ENCODE peak calls at places on chromosomes 4 and X, in nine cellular contexts. Z, C, E, A, U, N, S, P and F are unnamed samples.

GRCh38 chr4:176425035-176425434 is 105.3 kb downstream of the SPCS3 start:
- DNase-seq in Z (no peak), A (peak; percentile 69), P (no peak), C (no peak), E (no peak), N (no peak), S (no peak), U (no peak), F (no peak)

GRCh38 chrX:113929004-113929403 is 654.9 kb upstream of the HTR2C start:
- DNase-seq in U (no peak), P (peak; percentile 39), Z (peak; percentile 69), A (peak; percentile 74), S (peak; percentile 1), N (no peak), C (peak; percentile 92), E (no peak), F (peak; percentile 15)

GRCh38 chr4:40337081-40337480 is 1.9 kb downstream of the CHRNA9 start:
- DNase-seq in U (no peak), N (no peak), A (no peak), E (no peak), Z (no peak), S (no peak), P (no peak), C (no peak), F (no peak)

GRCh38 chr4:94452476-94453300 is 946 bp downstream of the PDLIM5 start:
- DNase-seq in C (peak; percentile 91), E (peak; percentile 34), U (peak; percentile 81), P (peak; percentile 83), Z (peak; percentile 80), S (peak; percentile 40), A (peak; percentile 92), N (peak; percentile 12), F (no peak)

GRCh38 chrX:29941292-29941691 is 274.1 kb upstream of the MAGEB2 start:
- DNase-seq in P (no peak), U (no peak), S (no peak), C (peak; percentile 83), E (no peak), A (peak; percentile 60), Z (peak; percentile 16), N (no peak), F (no peak)

GRCh38 chrX:78104447-78105176 is 564 bp downstream of the PGK1 start:
- DNase-seq in E (peak; percentile 26), P (peak; percentile 59), S (peak; percentile 32), N (no peak), U (peak; percentile 28), A (peak; percentile 60), C (peak; percentile 38), Z (peak; percentile 45), F (peak; percentile 12)

GRCh38 chr4:67152976-67153375 is 392.3 kb downstream of the CENPC start:
- DNase-seq in N (no peak), C (no peak), P (no peak), E (no peak), Z (no peak), U (no peak), A (no peak), S (no peak), F (no peak)

GRCh38 chrX:63561425-63561824 is 210.3 kb upstream of the SPIN4 start:
- DNase-seq in Z (no peak), U (no peak), N (no peak), P (no peak), S (no peak), E (no peak), C (no peak), A (peak; percentile 2), F (no peak)

GRCh38 chr4:164748375-164748774 is 5.6 kb upstream of the SMIM31 start:
- DNase-seq in U (no peak), S (no peak), E (no peak), A (peak; percentile 42), N (no peak), C (no peak), P (no peak), Z (no peak), F (no peak)

GRCh38 chr4:144575181-144575580 is 70.8 kb upstream of the HHIP start:
- DNase-seq in S (no peak), A (peak; percentile 36), P (no peak), C (peak; percentile 48), N (no peak), Z (no peak), E (no peak), U (no peak), F (no peak)

GRCh38 chrX:18702362-18703195 is 4.9 kb upstream of the PPEF1 start:
- DNase-seq in U (no peak), P (no peak), N (no peak), C (no peak), Z (peak; percentile 87), E (no peak), S (no peak), A (peak; percentile 75), F (no peak)

GRCh38 chrX:17496407-17496806 is 121.4 kb downstream of the NHS start:
- DNase-seq in S (no peak), N (no peak), A (no peak), U (no peak), C (no peak), Z (no peak), E (no peak), P (no peak), F (no peak)

GRCh38 chr4:164700471-164700870 is 53.5 kb upstream of the SMIM31 start:
- DNase-seq in E (no peak), A (no peak), P (no peak), Z (peak; percentile 47), S (peak; percentile 29), N (peak; percentile 1), U (no peak), C (peak; percentile 75), F (no peak)

GRCh38 chrX:41912922-41913321 is 10.4 kb downstream of the CASK start:
- DNase-seq in S (no peak), E (no peak), U (no peak), A (no peak), C (no peak), Z (no peak), N (no peak), P (no peak), F (no peak)

GRCh38 chrX:48890296-48890925 is 7.2 kb downstream of the TIMM17B start:
- DNase-seq in N (no peak), S (no peak), Z (no peak), E (peak; percentile 19), A (no peak), C (peak; percentile 43), P (no peak), U (no peak), F (peak; percentile 54)

GRCh38 chr4:86848732-86849617 is at the start of gene SLC10A6:
- DNase-seq in U (no peak), E (no peak), C (no peak), Z (no peak), S (no peak), P (no peak), N (no peak), A (no peak), F (no peak)

GRCh38 chrX:76109654-76110053 is 63.2 kb upstream of the PBDC1 start:
- DNase-seq in A (no peak), S (no peak), N (no peak), C (peak; percentile 45), E (no peak), U (no peak), Z (no peak), P (no peak), F (no peak)

GRCh38 chr4:26217961-26218676 is 102.7 kb upstream of the RBPJ start:
- DNase-seq in P (no peak), S (peak; percentile 36), E (no peak), U (no peak), A (no peak), Z (no peak), C (peak; percentile 41), N (no peak), F (no peak)

GRCh38 chr4:156512622-156513021 is 459.0 kb downstream of the PDGFC start:
- DNase-seq in A (peak; percentile 32), P (no peak), S (no peak), E (no peak), Z (no peak), U (no peak), N (no peak), C (no peak), F (no peak)

GRCh38 chr4:132824721-132825120 is 324.4 kb upstream of the PCDH10 start:
- DNase-seq in U (no peak), C (no peak), E (no peak), N (no peak), S (no peak), A (no peak), P (no peak), Z (no peak), F (no peak)

GRCh38 chrX:150482537-150483217 is 85.7 kb upstream of the MTM1 start:
- DNase-seq in N (peak; percentile 36), S (no peak), P (no peak), C (peak; percentile 61), A (peak; percentile 32), U (no peak), E (peak; percentile 44), Z (peak; percentile 19), F (peak; percentile 40)

GRCh38 chrX:108199691-108200090 is 108.1 kb downstream of the ATG4A start:
- DNase-seq in A (peak; percentile 54), S (no peak), Z (peak; percentile 19), U (no peak), C (peak; percentile 44), E (peak; percentile 4), P (no peak), N (peak; percentile 0), F (peak; percentile 3)

GRCh38 chr4:35689866-35690265 is 554.4 kb downstream of the ARAP2 start:
- DNase-seq in A (no peak), S (no peak), C (peak; percentile 31), Z (no peak), U (no peak), N (no peak), E (no peak), P (no peak), F (no peak)

GRCh38 chrX:50097121-50097520 is 103.7 kb downstream of the AKAP4 start:
- DNase-seq in P (no peak), U (no peak), N (no peak), A (no peak), S (no peak), E (no peak), C (no peak), Z (no peak), F (no peak)

GRCh38 chr4:79294064-79294463 is 31.8 kb downstream of the NAA11 start:
- DNase-seq in E (no peak), Z (no peak), A (peak; percentile 50), N (no peak), S (no peak), C (peak; percentile 13), U (no peak), P (no peak), F (no peak)

GRCh38 chrX:40154229-40154852 is 56.6 kb upstream of the BCOR start:
- DNase-seq in E (no peak), C (peak; percentile 69), U (peak; percentile 39), P (no peak), N (no peak), Z (no peak), S (no peak), A (peak; percentile 59), F (peak; percentile 88)

GRCh38 chr4:3520796-3521600 is 11.2 kb downstream of the LRPAP1 start:
- DNase-seq in A (no peak), U (no peak), N (no peak), Z (no peak), S (no peak), E (no peak), P (no peak), C (no peak), F (no peak)